ENCODE peak calls at places on chromosomes 4 and X, in nine cellular contexts. W is AG10803; J is activated CD4-positive, alpha-beta T cell treated with anti-CD3 and anti-CD28 coated beads for 48 hours; E is dorsolateral prefrontal cortex; S is brain pericyte; U is GM04504; C is caudate nucleus; H is T-helper 22 cell; K is kidney epithelial cell. F is an unnamed sample.

GRCh38 chr4:66000500-66001117 is 330.3 kb upstream of the EPHA5 start:
- DNase-seq in S (no peak), H (no peak), K (no peak), C (no peak), E (no peak), U (no peak), W (no peak), J (no peak), F (no peak)

GRCh38 chr4:172838108-172838507 is 330.5 kb upstream of the GALNT7 start:
- DNase-seq in H (no peak), K (no peak), E (no peak), J (no peak), C (no peak), U (no peak), S (no peak), W (no peak), F (no peak)

GRCh38 chrX:40167240-40168182 is 69.8 kb upstream of the BCOR start:
- DNase-seq in C (peak), J (peak), S (no peak), E (no peak), K (no peak), U (no peak), H (no peak), W (no peak), F (no peak)

GRCh38 chrX:121958886-121959285 is 911.5 kb downstream of the GLUD2 start:
- DNase-seq in J (no peak), C (no peak), U (peak), H (no peak), S (no peak), K (no peak), W (peak), E (no peak), F (no peak)

GRCh38 chrX:153504445-153505016 is 9.8 kb downstream of the BGN start:
- DNase-seq in C (no peak), K (no peak), E (no peak), H (no peak), S (no peak), W (no peak), U (no peak), J (no peak), F (no peak)

GRCh38 chr4:98632258-98632657 is 26.2 kb downstream of the TSPAN5 start:
- DNase-seq in E (no peak), S (no peak), K (no peak), H (no peak), C (no peak), J (no peak), U (no peak), W (no peak), F (no peak)

GRCh38 chr4:34108456-34108855 is 2135.9 kb downstream of the ARAP2 start:
- DNase-seq in W (peak), U (peak), C (no peak), J (no peak), E (no peak), S (peak), K (no peak), H (no peak), F (no peak)

GRCh38 chr4:133186210-133186609 is 37.1 kb downstream of the PCDH10 start:
- DNase-seq in K (no peak), U (no peak), E (no peak), H (no peak), W (no peak), S (no peak), J (no peak), C (no peak), F (no peak)

GRCh38 chrX:131975851-131976250 is 47.3 kb upstream of the STK26 start:
- DNase-seq in U (no peak), E (no peak), J (no peak), K (no peak), H (no peak), S (no peak), W (no peak), C (no peak), F (no peak)

F was measured in epithelial cell of proximal tubule.